ENCODE peak calls at places on chromosomes 7 and 10, in seven cellular contexts. Q is GM12892, D is K562, F is HepG2, Y is SK-N-SH, S is H1, L is GM12878. V is an unnamed sample.

GRCh38 chr7:17183630-17184328 is 114.7 kb upstream of the AHR start:
- DNase-seq in Q (no peak), D (no peak), F (no peak), Y (no peak), S (no peak), L (no peak), V (no peak)

GRCh38 chr7:105699568-105700236 is 118.4 kb upstream of the EFCAB10 start:
- DNase-seq in Q (no peak), D (no peak), F (peak), Y (no peak), S (no peak), L (no peak), V (no peak)

GRCh38 chr7:45718464-45719330 is 144.5 kb downstream of the ADCY1 start:
- DNase-seq in Q (no peak), D (no peak), F (no peak), Y (no peak), S (peak), L (no peak), V (no peak)

GRCh38 chr7:148854975-148855374 is 29.1 kb downstream of the EZH2 start:
- DNase-seq in Q (no peak), D (no peak), F (no peak), Y (peak), S (no peak), L (no peak), V (no peak)

GRCh38 chr10:26573674-26574073 is 123.8 kb upstream of the PDSS1 start:
- DNase-seq in Q (no peak), D (no peak), F (no peak), Y (no peak), S (no peak), L (no peak), V (no peak)

GRCh38 chr7:28081016-28081415 is 99.6 kb downstream of the JAZF1 start:
- DNase-seq in Q (no peak), D (no peak), F (no peak), Y (peak), S (no peak), L (no peak), V (no peak)

GRCh38 chr7:22477262-22477661 is 22.7 kb downstream of the STEAP1B start:
- DNase-seq in Q (no peak), D (no peak), F (no peak), Y (no peak), S (no peak), L (no peak), V (no peak)

GRCh38 chr7:111192614-111193053 is 101.7 kb downstream of the LRRN3 start:
- DNase-seq in Q (no peak), D (no peak), F (peak), Y (no peak), S (no peak), L (no peak), V (no peak)

GRCh38 chr10:93165367-93165766 is 91.7 kb downstream of the CYP26A1 start:
- DNase-seq in Q (no peak), D (no peak), F (no peak), Y (no peak), S (no peak), L (no peak), V (no peak)

GRCh38 chr7:154640266-154640865 is 362.6 kb downstream of the PAXIP1 start:
- DNase-seq in Q (no peak), D (peak), F (peak), Y (peak), S (peak), L (no peak), V (no peak)

GRCh38 chr7:1537631-1538412 is 7.3 kb downstream of the MAFK start:
- DNase-seq in Q (no peak), D (peak), F (no peak), Y (peak), S (peak), L (no peak), V (no peak)

GRCh38 chr10:8331896-8332729 is 277.6 kb downstream of the GATA3 start:
- DNase-seq in Q (peak), D (no peak), F (no peak), Y (peak), S (peak), L (no peak), V (peak)

GRCh38 chr7:45155357-45155900 is 2.2 kb upstream of the RAMP3 start:
- DNase-seq in Q (no peak), D (no peak), F (no peak), Y (no peak), S (no peak), L (no peak), V (no peak)

GRCh38 chr7:36040679-36041078 is 112.4 kb upstream of the EEPD1 start:
- DNase-seq in Q (no peak), D (no peak), F (no peak), Y (no peak), S (no peak), L (no peak), V (no peak)

GRCh38 chr7:118492466-118492865 is 268.0 kb downstream of the ANKRD7 start:
- DNase-seq in Q (no peak), D (no peak), F (no peak), Y (no peak), S (no peak), L (no peak), V (no peak)

GRCh38 chr7:979886-980571 is 3.0 kb upstream of the CYP2W1 start:
- DNase-seq in Q (no peak), D (no peak), F (no peak), Y (peak), S (no peak), L (no peak), V (no peak)

GRCh38 chr10:132392811-132393694 is 3.9 kb upstream of the PWWP2B start:
- DNase-seq in Q (no peak), D (no peak), F (no peak), Y (no peak), S (no peak), L (no peak), V (no peak)

GRCh38 chr10:28991738-28992270 is 297.1 kb upstream of the LYZL1 start:
- DNase-seq in Q (no peak), D (peak), F (peak), Y (peak), S (peak), L (no peak), V (no peak)

GRCh38 chr7:88311675-88312036 is 5.0 kb upstream of the STEAP4 start:
- DNase-seq in Q (no peak), D (no peak), F (no peak), Y (no peak), S (no peak), L (no peak), V (no peak)

GRCh38 chr10:60387531-60387930 is 2.1 kb downstream of the ANK3 start:
- DNase-seq in Q (no peak), D (no peak), F (no peak), Y (no peak), S (no peak), L (no peak), V (no peak)

GRCh38 chr10:51926336-51926735 is 226.9 kb upstream of the CSTF2T start:
- DNase-seq in Q (no peak), D (no peak), F (no peak), Y (no peak), S (no peak), L (no peak), V (no peak)

GRCh38 chr10:118958559-118958958 is 71.0 kb upstream of the NANOS1 start:
- DNase-seq in Q (no peak), D (no peak), F (no peak), Y (no peak), S (no peak), L (no peak), V (no peak)

GRCh38 chr7:143331179-143331825 is 15.4 kb downstream of the CLCN1 start:
- DNase-seq in Q (no peak), D (no peak), F (no peak), Y (no peak), S (no peak), L (no peak), V (no peak)

GRCh38 chr10:120949511-120950102 is 98.4 kb downstream of the WDR11 start:
- DNase-seq in Q (no peak), D (no peak), F (no peak), Y (no peak), S (peak), L (no peak), V (no peak)

GRCh38 chr10:44385423-44385725 is 477 bp upstream of the CXCL12 start:
- DNase-seq in Q (no peak), D (no peak), F (no peak), Y (no peak), S (no peak), L (no peak), V (no peak)

GRCh38 chr10:103666109-103666508 is 172.6 kb downstream of the NEURL1 start:
- DNase-seq in Q (no peak), D (peak), F (no peak), Y (peak), S (peak), L (no peak), V (no peak)

GRCh38 chr10:133198621-133199487 is 31.2 kb upstream of the UTF1 start:
- DNase-seq in Q (no peak), D (no peak), F (no peak), Y (no peak), S (no peak), L (no peak), V (no peak)

GRCh38 chr10:30420774-30421173 is 13.2 kb upstream of the MAP3K8 start:
- DNase-seq in Q (no peak), D (no peak), F (no peak), Y (no peak), S (no peak), L (no peak), V (no peak)

GRCh38 chr10:103433858-103434257 is 18.3 kb downstream of the CALHM2 start:
- DNase-seq in Q (no peak), D (no peak), F (no peak), Y (no peak), S (no peak), L (no peak), V (no peak)

GRCh38 chr7:81014266-81014665 is 95.4 kb upstream of the SEMA3C start:
- DNase-seq in Q (no peak), D (no peak), F (no peak), Y (no peak), S (no peak), L (no peak), V (no peak)

GRCh38 chr7:142376356-142376997 is 118.6 kb upstream of the PRSS58 start:
- DNase-seq in Q (no peak), D (no peak), F (no peak), Y (no peak), S (no peak), L (no peak), V (no peak)

GRCh38 chr7:4745971-4746919 is 29.2 kb upstream of the AP5Z1 start:
- DNase-seq in Q (no peak), D (no peak), F (peak), Y (no peak), S (no peak), L (peak), V (no peak)

GRCh38 chr7:78039791-78040776 is 241.5 kb downstream of the PHTF2 start:
- DNase-seq in Q (peak), D (peak), F (no peak), Y (no peak), S (peak), L (no peak), V (peak)

GRCh38 chr10:68829952-68830351 is 2.6 kb downstream of the STOX1 start:
- DNase-seq in Q (no peak), D (no peak), F (no peak), Y (no peak), S (no peak), L (no peak), V (no peak)

GRCh38 chr10:68831961-68832455 is 4.7 kb downstream of the STOX1 start:
- DNase-seq in Q (no peak), D (no peak), F (no peak), Y (no peak), S (no peak), L (no peak), V (no peak)

GRCh38 chr10:68828833-68829232 is 1.5 kb downstream of the STOX1 start:
- DNase-seq in Q (no peak), D (no peak), F (no peak), Y (no peak), S (no peak), L (no peak), V (no peak)

GRCh38 chr10:68829494-68829893 is 2.2 kb downstream of the STOX1 start:
- DNase-seq in Q (no peak), D (no peak), F (no peak), Y (no peak), S (no peak), L (no peak), V (no peak)

DNA sequence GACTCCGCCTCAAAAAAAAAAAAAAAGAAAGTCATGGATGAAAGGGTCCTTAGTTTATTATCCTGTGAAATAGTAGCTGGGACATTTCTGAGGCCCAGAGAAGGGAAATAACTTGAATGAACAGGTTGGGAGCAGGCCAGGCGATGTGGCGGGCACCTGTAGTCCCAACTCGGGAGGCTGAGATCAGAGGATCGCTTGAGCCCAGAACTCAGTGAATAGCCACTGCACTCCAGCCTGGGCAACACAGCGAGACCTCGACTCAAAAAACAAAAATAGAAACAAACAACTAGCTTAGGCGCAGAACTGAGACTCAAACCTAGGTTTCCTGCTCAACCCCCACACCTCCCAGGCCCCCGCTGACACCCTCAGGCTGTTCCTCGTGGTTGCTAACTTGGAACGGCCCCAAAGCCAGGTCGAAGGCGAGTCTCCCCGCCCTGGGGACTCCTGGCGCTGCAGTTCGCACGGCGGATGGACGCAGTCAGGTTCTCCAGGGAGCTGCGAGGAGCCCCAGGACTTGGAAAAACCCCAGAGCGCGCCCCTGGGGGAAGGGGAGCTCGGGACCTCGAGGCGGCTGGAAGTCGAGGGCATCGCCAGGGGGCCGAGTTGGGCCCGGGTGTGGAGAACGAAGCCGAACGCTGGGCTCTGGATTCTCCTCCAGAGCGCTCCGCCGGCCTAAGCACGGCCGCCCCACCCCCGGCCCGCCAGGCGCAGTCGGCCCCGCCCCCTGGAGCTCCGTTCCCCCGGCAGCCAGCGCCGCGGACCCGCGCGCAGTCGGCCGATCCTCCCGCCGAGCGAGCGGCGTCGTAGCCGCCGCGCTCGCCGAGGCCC is at the start of gene STOX1:
- DNase-seq in Q (peak), D (peak), F (peak), Y (peak), S (peak), L (no peak), V (peak)
- TF ChIP-seq TAF1 in Q (no peak), D (no peak), F (no peak), Y (no peak), S (peak), L (no peak), V (no peak)

DNA sequence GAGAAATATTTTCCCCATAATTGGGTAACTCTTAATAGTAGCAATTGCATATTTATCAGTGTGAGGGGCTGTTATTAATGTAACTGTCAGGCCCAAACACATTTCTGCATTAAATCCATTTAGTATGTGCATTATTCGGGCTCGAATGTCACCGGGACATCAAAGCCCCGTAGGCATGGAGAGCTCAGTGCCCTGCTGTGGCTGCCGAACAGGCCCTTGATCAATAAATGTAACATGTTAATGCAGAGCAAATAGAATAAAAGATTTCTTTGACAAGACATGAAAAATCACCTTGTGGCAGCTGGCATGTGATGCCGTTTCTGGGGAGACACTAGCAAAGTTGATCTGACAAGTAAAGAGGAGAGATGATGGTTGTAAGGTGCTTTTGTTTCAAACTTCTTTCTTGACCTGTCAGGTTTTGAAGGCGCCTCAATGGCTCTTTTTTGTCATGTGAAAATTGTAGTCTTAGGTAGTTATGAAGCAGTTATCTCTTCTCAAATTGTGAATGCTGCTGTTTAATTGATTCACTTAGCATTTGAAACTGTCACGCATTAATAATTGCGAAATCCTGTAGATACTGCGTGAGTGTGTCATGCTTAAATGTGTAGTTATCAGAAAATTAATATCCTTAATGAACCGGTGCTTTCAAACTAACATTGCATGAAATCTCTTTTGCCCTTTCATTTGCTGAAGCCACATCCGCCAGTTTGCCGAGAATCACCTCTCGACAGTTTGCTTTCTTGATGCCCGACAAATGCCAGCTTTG is 19.4 kb downstream of the LRMDA start:
- DNase-seq in Q (no peak), D (no peak), F (no peak), Y (no peak), S (no peak), L (no peak), V (no peak)
- TF ChIP-seq TAF1 in Q (no peak), D (no peak), F (no peak), Y (no peak), S (no peak), L (no peak), V (no peak)

GRCh38 chr10:73771722-73772279 is 10.0 kb upstream of the CHCHD1 start:
- DNase-seq in Q (no peak), D (peak), F (peak), Y (no peak), S (no peak), L (no peak), V (no peak)
- TF ChIP-seq TAF1 in Q (no peak), D (no peak), F (no peak), Y (no peak), S (no peak), L (no peak), V (no peak)

DNA sequence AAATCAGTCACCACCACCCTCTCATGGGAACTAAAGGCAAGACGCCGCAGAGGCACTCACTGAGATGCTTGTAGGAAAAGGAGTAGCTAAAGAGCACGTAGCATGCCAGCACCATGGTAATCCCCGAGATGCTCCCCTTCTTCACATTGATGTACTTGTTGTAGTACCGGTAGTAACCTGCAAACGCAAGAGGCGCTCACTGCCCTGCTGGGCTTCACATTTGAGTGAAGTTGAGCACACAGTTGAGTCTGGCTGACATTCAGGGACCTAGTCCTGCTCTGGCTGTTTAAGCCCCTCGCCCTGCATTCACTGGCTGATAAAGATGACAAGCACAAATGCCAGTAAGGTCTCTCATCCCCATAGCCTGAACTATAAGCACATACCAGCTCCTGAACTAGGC is 6.9 kb downstream of the ATP5MF start:
- DNase-seq in Q (no peak), D (peak), F (peak), Y (no peak), S (no peak), L (no peak), V (no peak)
- TF ChIP-seq TAF1 in Q (no peak), D (no peak), F (no peak), Y (no peak), S (no peak), L (no peak), V (no peak)